ENCODE peak calls at places on chromosomes 12 and 14, in eight cellular contexts. W is AG04450, C is esophagus squamous epithelium, U is BE2C, G is heart left ventricle, K is keratinocyte, V is PC-3, I is Calu3. X is an unnamed sample.

GRCh38 chr14:47044841-47045240 is 393.3 kb upstream of the RPL10L start:
- DNase-seq in I (peak), K (no peak), W (no peak), C (no peak), G (no peak), U (peak), V (peak), X (no peak)

GRCh38 chr12:65603428-65604351 is 220.6 kb upstream of the HMGA2 start:
- DNase-seq in U (no peak), I (peak), C (no peak), W (peak), G (peak), K (no peak), V (peak), X (no peak)

GRCh38 chr14:84006643-84007137 is 1523.3 kb upstream of the FLRT2 start:
- DNase-seq in W (no peak), V (peak), U (no peak), K (no peak), G (no peak), C (no peak), I (no peak), X (no peak)

GRCh38 chr12:13275366-13275765 is 78.8 kb downstream of the EMP1 start:
- DNase-seq in C (no peak), G (no peak), V (no peak), W (no peak), I (no peak), U (no peak), K (no peak), X (no peak)

GRCh38 chr12:125593269-125593668 is 528.0 kb downstream of the AACS start:
- DNase-seq in K (no peak), V (no peak), W (no peak), G (no peak), I (no peak), C (no peak), U (no peak), X (no peak)

GRCh38 chr12:57118711-57119271 is 7.6 kb upstream of the STAT6 start:
- DNase-seq in G (peak), K (peak), V (peak), U (no peak), I (no peak), W (no peak), C (no peak), X (no peak)

GRCh38 chr14:102378830-102379229 is 16.1 kb downstream of the TECPR2 start:
- DNase-seq in U (no peak), G (no peak), W (no peak), I (no peak), K (no peak), C (no peak), V (no peak), X (no peak)

GRCh38 chr12:53219116-53219955 is 12.3 kb upstream of the ITGB7 start:
- DNase-seq in W (no peak), U (no peak), G (peak), I (no peak), K (no peak), C (no peak), V (peak), X (peak)

GRCh38 chr14:33275879-33276278 is 337.2 kb downstream of the NPAS3 start:
- DNase-seq in U (no peak), V (no peak), G (no peak), K (no peak), I (no peak), C (no peak), W (no peak), X (no peak)

GRCh38 chr12:106769546-106769945 is 4.9 kb upstream of the RIC8B start:
- DNase-seq in U (no peak), K (no peak), G (no peak), W (no peak), C (no peak), I (no peak), V (no peak), X (no peak)

GRCh38 chr12:50390284-50390683 is 6.1 kb downstream of the FAM186A start:
- DNase-seq in C (no peak), W (peak), I (no peak), V (peak), U (no peak), K (peak), G (no peak), X (no peak)

GRCh38 chr12:109606261-109607028 is 32.9 kb downstream of the MVK start:
- DNase-seq in G (peak), V (no peak), C (no peak), U (peak), W (no peak), K (no peak), I (no peak), X (no peak)

GRCh38 chr12:96053476-96054261 is 18.3 kb upstream of the LTA4H start:
- DNase-seq in U (no peak), W (no peak), V (no peak), G (no peak), K (no peak), C (no peak), I (no peak), X (no peak)

GRCh38 chr14:103519837-103520212 is 2.8 kb downstream of the CKB start:
- DNase-seq in G (peak), V (no peak), U (no peak), K (no peak), I (no peak), W (no peak), C (no peak), X (no peak)

GRCh38 chr12:96199465-96199864 is 5.3 kb downstream of the ELK3 start:
- DNase-seq in W (no peak), I (no peak), V (no peak), G (no peak), K (no peak), U (no peak), C (no peak), X (no peak)

GRCh38 chr14:105213396-105213795 is 32.3 kb upstream of the NUDT14 start:
- DNase-seq in U (no peak), V (no peak), W (no peak), K (no peak), G (no peak), C (no peak), I (no peak), X (no peak)

GRCh38 chr12:131050463-131051154 is 96.9 kb downstream of the ADGRD1 start:
- DNase-seq in I (no peak), U (no peak), C (no peak), V (no peak), K (no peak), G (no peak), W (no peak), X (no peak)

GRCh38 chr12:52633383-52633782 is 15.0 kb upstream of the KRT73 start:
- DNase-seq in W (no peak), G (no peak), C (no peak), V (no peak), U (no peak), I (no peak), K (no peak), X (no peak)

GRCh38 chr14:51145246-51145645 is 50.3 kb upstream of the TRIM9 start:
- DNase-seq in C (no peak), V (no peak), G (no peak), W (no peak), K (no peak), U (no peak), I (no peak), X (no peak)

GRCh38 chr12:75986001-75986739 is 45.4 kb downstream of the PHLDA1 start:
- DNase-seq in V (no peak), I (peak), C (no peak), U (no peak), K (no peak), G (no peak), W (no peak), X (no peak)

GRCh38 chr12:110038741-110039084 is 9.6 kb downstream of the C12orf76 start:
- DNase-seq in C (no peak), W (no peak), U (no peak), K (no peak), I (no peak), V (no peak), G (no peak), X (no peak)

GRCh38 chr14:85409496-85410210 is 120.3 kb upstream of the FLRT2 start:
- DNase-seq in G (no peak), V (no peak), C (no peak), I (no peak), K (no peak), W (no peak), U (no peak), X (no peak)

GRCh38 chr14:72869407-72870329 is 24.2 kb downstream of the DPF3 start:
- DNase-seq in K (no peak), C (no peak), I (no peak), V (no peak), U (no peak), W (no peak), G (peak), X (no peak)

GRCh38 chr14:38238332-38238731 is 17.6 kb downstream of the CLEC14A start:
- DNase-seq in C (no peak), I (no peak), V (peak), W (peak), G (no peak), K (no peak), U (no peak), X (no peak)

GRCh38 chr12:1107669-1108068 is 116.6 kb downstream of the ERC1 start:
- DNase-seq in K (no peak), W (no peak), G (no peak), C (no peak), V (no peak), U (no peak), I (no peak), X (no peak)

GRCh38 chr12:118055865-118056773 is 4.9 kb downstream of the WSB2 start:
- DNase-seq in V (peak), K (no peak), G (no peak), U (no peak), I (no peak), W (no peak), C (no peak), X (no peak)

DNA sequence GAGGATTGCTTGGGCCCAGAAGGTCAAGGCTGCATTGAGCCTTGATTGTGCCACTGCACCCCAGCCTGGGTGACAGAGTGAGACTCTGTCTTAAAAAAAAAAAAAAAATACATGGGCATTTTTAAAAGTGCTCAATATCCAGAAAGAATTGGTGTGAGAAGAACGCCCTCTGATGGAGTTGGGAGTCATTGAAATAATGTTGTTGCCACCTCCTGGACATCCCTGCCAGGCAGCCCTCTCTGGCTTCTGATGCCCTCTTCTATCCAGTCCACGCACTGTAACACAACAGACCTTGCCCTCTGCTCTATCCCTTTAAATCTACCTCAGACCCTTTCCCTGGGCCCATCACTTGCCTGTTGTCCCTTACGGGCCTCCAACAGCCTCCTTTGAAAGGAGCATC is 4.9 kb downstream of the PTGDR start:
- DNase-seq in C (no peak), V (peak), G (no peak), K (no peak), U (no peak), I (peak), W (no peak), X (peak)
- TF ChIP-seq CTCF in C (no peak), V (peak), G (peak), K (peak), U (peak), I (no peak), W (peak), X (no peak)

GRCh38 chr14:64614992-64615391 is 65.2 kb downstream of the PPP1R36 start:
- DNase-seq in I (no peak), G (peak), C (no peak), V (peak), W (no peak), K (no peak), U (no peak), X (no peak)

GRCh38 chr14:64623576-64624165 is 73.9 kb downstream of the PPP1R36 start:
- DNase-seq in I (no peak), G (no peak), W (no peak), K (no peak), U (no peak), C (no peak), V (no peak), X (no peak)

GRCh38 chr14:64625363-64626232 is 75.8 kb downstream of the PPP1R36 start:
- DNase-seq in C (no peak), U (no peak), G (no peak), K (no peak), V (no peak), W (no peak), I (no peak), X (no peak)

GRCh38 chr14:64620910-64621309 is 71.1 kb downstream of the PPP1R36 start:
- DNase-seq in C (no peak), I (no peak), V (peak), U (no peak), K (peak), W (no peak), G (no peak), X (no peak)
- TF ChIP-seq CTCF in C (no peak), I (no peak), V (no peak), U (no peak), K (no peak), W (no peak), G (no peak), X (no peak)

GRCh38 chr12:55935742-55936151 is 4.8 kb downstream of the DGKA start:
- DNase-seq in C (no peak), V (no peak), W (no peak), K (no peak), I (no peak), G (peak), U (no peak), X (no peak)
- TF ChIP-seq CTCF in C (no peak), V (no peak), W (no peak), K (no peak), I (no peak), G (no peak), U (no peak), X (no peak)

DNA sequence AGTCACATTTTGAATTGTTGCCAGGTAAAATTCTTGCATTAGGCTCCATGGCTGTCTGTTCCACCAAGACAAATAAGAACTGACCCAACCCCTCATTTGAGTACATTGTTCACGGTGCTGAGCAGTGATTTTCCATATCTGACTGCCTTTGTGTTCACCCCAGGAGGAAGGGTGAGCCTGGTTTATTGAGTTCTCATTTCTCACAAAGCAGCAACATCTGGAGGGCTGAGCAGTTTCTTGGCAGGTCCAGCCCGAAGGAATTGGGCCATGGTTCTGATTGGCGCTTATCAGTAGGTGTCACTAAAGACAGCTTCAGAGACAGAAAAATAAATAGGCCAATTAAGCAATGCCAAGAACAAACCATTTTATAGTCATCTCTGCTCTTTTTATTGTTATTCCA is 149.0 kb downstream of the BMP4 start:
- DNase-seq in K (no peak), G (peak), I (no peak), V (peak), W (no peak), U (no peak), C (no peak), X (no peak)
- TF ChIP-seq CTCF in K (no peak), G (no peak), I (no peak), V (no peak), W (no peak), U (no peak), C (no peak), X (no peak)

GRCh38 chr14:67643671-67644070 is 24.0 kb downstream of the ARG2 start:
- DNase-seq in K (no peak), W (no peak), V (no peak), I (no peak), C (no peak), G (no peak), U (no peak), X (no peak)

GRCh38 chr14:67645414-67645813 is 25.7 kb downstream of the ARG2 start:
- DNase-seq in I (no peak), K (no peak), V (no peak), C (no peak), G (no peak), U (no peak), W (no peak), X (no peak)

GRCh38 chr14:67641902-67642749 is 22.4 kb downstream of the ARG2 start:
- DNase-seq in C (no peak), V (no peak), G (no peak), K (no peak), I (no peak), U (no peak), W (no peak), X (no peak)

GRCh38 chr14:67644428-67644827 is 24.7 kb downstream of the ARG2 start:
- DNase-seq in W (no peak), V (no peak), G (no peak), K (no peak), C (no peak), U (no peak), I (no peak), X (no peak)

GRCh38 chr14:67641480-67641879 is 21.8 kb downstream of the ARG2 start:
- DNase-seq in V (no peak), G (no peak), K (no peak), I (no peak), W (no peak), C (no peak), U (no peak), X (no peak)
- TF ChIP-seq CTCF in V (no peak), G (no peak), K (no peak), I (no peak), W (no peak), C (no peak), U (no peak), X (no peak)

DNA sequence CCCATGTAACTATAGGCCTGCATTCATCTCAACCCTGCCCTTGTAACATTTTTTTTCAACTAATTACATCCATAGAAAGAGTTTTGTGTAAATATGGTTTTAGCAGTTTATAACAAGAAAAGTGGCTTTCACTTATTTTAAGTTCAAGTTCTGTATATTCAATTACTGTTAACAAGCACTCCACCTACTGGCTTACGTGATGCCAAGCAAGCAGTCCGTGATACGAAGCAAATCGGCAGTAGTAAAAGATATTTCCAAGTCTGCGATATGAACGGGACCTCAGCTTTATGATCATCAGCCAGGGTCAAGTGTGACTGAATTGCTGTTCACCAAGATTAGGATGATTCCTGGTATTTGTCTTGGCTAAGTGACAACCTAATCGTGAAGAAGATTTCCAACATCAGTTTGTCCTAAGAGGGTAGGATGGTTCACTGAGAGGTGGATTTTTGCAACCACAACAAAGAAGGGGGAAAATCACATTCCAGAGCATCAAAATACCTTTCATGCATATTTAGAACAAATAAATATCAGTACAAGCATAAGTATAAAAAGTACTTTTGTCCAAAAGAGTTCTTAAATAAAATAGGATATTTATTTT is 456.2 kb downstream of the FOXG1 start:
- DNase-seq in W (peak), C (no peak), U (no peak), I (peak), K (no peak), V (peak), G (no peak), X (no peak)
- TF ChIP-seq CTCF in W (peak), C (no peak), U (peak), I (peak), K (peak), V (peak), G (peak), X (no peak)